ENCODE peak calls at places on chromosomes 6 and 20, in five cellular contexts. I, Q, C, B and M are unnamed samples.

GRCh38 chr20:9015984-9016324 is 52.9 kb upstream of the PLCB4 start:
- DNase-seq in I (no peak), Q (no peak), C (no peak), B (no peak), M (no peak)

GRCh38 chr6:130070747-130071146 is 52.4 kb downstream of the L3MBTL3 start:
- DNase-seq in I (no peak), Q (no peak), C (no peak), B (no peak), M (no peak)

GRCh38 chr20:32563311-32564272 is 21.5 kb downstream of the NOL4L start:
- DNase-seq in I (no peak), Q (no peak), C (no peak), B (no peak), M (no peak)

GRCh38 chr6:166417285-166417691 is 34.5 kb upstream of the MPC1 start:
- DNase-seq in I (peak; percentile 28), Q (no peak), C (no peak), B (no peak), M (no peak)

GRCh38 chr6:28981391-28981832 is 23.7 kb downstream of the ZNF311 start:
- DNase-seq in I (peak; percentile 78), Q (peak; percentile 49), C (peak; percentile 56), B (peak; percentile 61), M (peak; percentile 93)

GRCh38 chr6:53717571-53717970 is 52.0 kb upstream of the KLHL31 start:
- DNase-seq in I (no peak), Q (no peak), C (no peak), B (no peak), M (no peak)

GRCh38 chr20:58930496-58930895 is 50.6 kb upstream of the NELFCD start:
- DNase-seq in I (no peak), Q (no peak), C (no peak), B (no peak), M (no peak)

GRCh38 chr6:34151321-34152041 is 5.6 kb upstream of the GRM4 start:
- DNase-seq in I (no peak), Q (no peak), C (no peak), B (no peak), M (no peak)

GRCh38 chr6:142845624-142846458 is 99.1 kb downstream of the HIVEP2 start:
- DNase-seq in I (peak; percentile 42), Q (peak; percentile 96), C (no peak), B (peak; percentile 82), M (peak; percentile 34)

GRCh38 chr20:21147593-21147992 is 21.7 kb downstream of the KIZ start:
- DNase-seq in I (no peak), Q (no peak), C (no peak), B (no peak), M (no peak)

GRCh38 chr20:46293084-46293483 is 15.2 kb downstream of the CDH22 start:
- DNase-seq in I (no peak), Q (no peak), C (no peak), B (no peak), M (no peak)

GRCh38 chr6:68427630-68428029 is 207.5 kb upstream of the ADGRB3 start:
- DNase-seq in I (no peak), Q (no peak), C (no peak), B (no peak), M (no peak)

GRCh38 chr6:33815854-33816253 is 12.1 kb upstream of the MLN start:
- DNase-seq in I (no peak), Q (peak; percentile 1), C (no peak), B (no peak), M (no peak)

GRCh38 chr20:63700199-63701050 is 4.0 kb downstream of the TNFRSF6B start:
- DNase-seq in I (no peak), Q (no peak), C (no peak), B (no peak), M (no peak)

GRCh38 chr6:152552616-152553209 is 84.4 kb downstream of the SYNE1 start:
- DNase-seq in I (peak; percentile 2), Q (peak; percentile 72), C (no peak), B (peak; percentile 3), M (no peak)

GRCh38 chr6:152292595-152292994 is 344.6 kb downstream of the SYNE1 start:
- DNase-seq in I (no peak), Q (no peak), C (no peak), B (no peak), M (no peak)

GRCh38 chr20:19764207-19764606 is 6.1 kb downstream of the RIN2 start:
- DNase-seq in I (no peak), Q (no peak), C (no peak), B (no peak), M (no peak)

GRCh38 chr6:157898169-157898568 is 75.1 kb downstream of the SNX9 start:
- DNase-seq in I (peak; percentile 31), Q (no peak), C (no peak), B (peak; percentile 53), M (no peak)

GRCh38 chr6:80254716-80255115 is 148.2 kb downstream of the BCKDHB start:
- DNase-seq in I (no peak), Q (no peak), C (no peak), B (no peak), M (no peak)

GRCh38 chr20:43691928-43692524 is 25.1 kb downstream of the MYBL2 start:
- DNase-seq in I (peak; percentile 58), Q (no peak), C (peak; percentile 46), B (peak; percentile 19), M (no peak)

GRCh38 chr6:87393026-87393622 is 14.6 kb upstream of the CFAP206 start:
- DNase-seq in I (peak; percentile 8), Q (no peak), C (peak; percentile 32), B (no peak), M (peak; percentile 54)

GRCh38 chr6:106939208-106939607 is 35.3 kb downstream of the CD24 start:
- DNase-seq in I (no peak), Q (no peak), C (no peak), B (no peak), M (peak; percentile 83)

GRCh38 chr6:147684906-147685305 is 176.4 kb downstream of the SAMD5 start:
- DNase-seq in I (no peak), Q (no peak), C (no peak), B (no peak), M (no peak)

GRCh38 chr6:141510803-141511202 is 621.9 kb upstream of the GJE1 start:
- DNase-seq in I (no peak), Q (no peak), C (no peak), B (no peak), M (no peak)

GRCh38 chr6:12537389-12537788 is 179.2 kb upstream of the PHACTR1 start:
- DNase-seq in I (no peak), Q (no peak), C (no peak), B (no peak), M (no peak)

GRCh38 chr6:158955265-158955664 is 44.7 kb downstream of the RSPH3 start:
- DNase-seq in I (no peak), Q (no peak), C (no peak), B (no peak), M (no peak)

GRCh38 chr20:1415667-1416468 is 23.0 kb upstream of the FKBP1A start:
- DNase-seq in I (no peak), Q (no peak), C (no peak), B (no peak), M (no peak)

GRCh38 chr20:15079594-15080340 is 742.4 kb upstream of the FLRT3 start:
- DNase-seq in I (no peak), Q (no peak), C (no peak), B (no peak), M (no peak)

GRCh38 chr20:44017905-44018683 is 103.4 kb downstream of the TOX2 start:
- DNase-seq in I (no peak), Q (peak; percentile 41), C (no peak), B (no peak), M (peak; percentile 95)

GRCh38 chr6:170152111-170152926 is 138.6 kb downstream of the DLL1 start:
- DNase-seq in I (no peak), Q (no peak), C (no peak), B (no peak), M (peak; percentile 61)

GRCh38 chr6:165972139-165972802 is 195.4 kb downstream of the TBXT start:
- DNase-seq in I (no peak), Q (no peak), C (no peak), B (no peak), M (no peak)

GRCh38 chr6:53055873-53056272 is 9.3 kb upstream of the FBXO9 start:
- DNase-seq in I (no peak), Q (no peak), C (no peak), B (no peak), M (no peak)